ENCODE peak calls at places on chromosomes 13 and 19, in eight cellular contexts. K, M, Q, S, A, J, L and U are unnamed samples.
A peak's percentile ranks its signal among the peaks of the same experiment; 100 is the strongest.

GRCh38 chr19:30428281-30428680 is 56.1 kb downstream of the ZNF536 start:
- DNase-seq in K (no peak), M (no peak), Q (no peak), S (no peak), A (no peak), J (no peak), L (no peak), U (no peak)

GRCh38 chr13:90233933-90234672 is 1113.4 kb upstream of the MIR17HG start:
- DNase-seq in K (no peak), M (no peak), Q (no peak), S (no peak), A (no peak), J (no peak), L (no peak), U (no peak)

GRCh38 chr19:54266133-54266532 is 9.1 kb upstream of the LILRB5 start:
- DNase-seq in K (peak; percentile 91), M (peak; percentile 55), Q (peak; percentile 15), S (peak; percentile 72), A (peak; percentile 76), J (peak; percentile 70), L (peak; percentile 87), U (no peak)

GRCh38 chr13:34671136-34671535 is 270.9 kb upstream of the NBEA start:
- DNase-seq in K (no peak), M (no peak), Q (no peak), S (no peak), A (no peak), J (no peak), L (no peak), U (no peak)

GRCh38 chr13:51825165-51825592 is 19.8 kb downstream of the TMEM272 start:
- DNase-seq in K (no peak), M (no peak), Q (no peak), S (no peak), A (no peak), J (no peak), L (no peak), U (no peak)

GRCh38 chr19:30669329-30670010 is 297.3 kb downstream of the ZNF536 start:
- DNase-seq in K (peak; percentile 92), M (peak; percentile 32), Q (peak; percentile 77), S (peak; percentile 70), A (peak; percentile 75), J (peak; percentile 56), L (peak; percentile 84), U (no peak)

GRCh38 chr19:54248016-54248601 is 5.5 kb upstream of the LILRA6 start:
- DNase-seq in K (no peak), M (no peak), Q (no peak), S (no peak), A (peak; percentile 71), J (no peak), L (no peak), U (no peak)

GRCh38 chr13:90246005-90246404 is 1101.5 kb upstream of the MIR17HG start:
- DNase-seq in K (no peak), M (no peak), Q (no peak), S (no peak), A (no peak), J (no peak), L (no peak), U (no peak)

GRCh38 chr13:46146898-46147297 is 35.1 kb downstream of the LCP1 start:
- DNase-seq in K (peak; percentile 51), M (no peak), Q (no peak), S (no peak), A (no peak), J (no peak), L (peak; percentile 26), U (no peak)

GRCh38 chr19:13881692-13882418 is 4.9 kb downstream of the NANOS3 start:
- DNase-seq in K (no peak), M (no peak), Q (no peak), S (no peak), A (no peak), J (peak; percentile 56), L (no peak), U (no peak)

GRCh38 chr19:872266-872951 is 12.9 kb downstream of the CFD start:
- DNase-seq in K (peak; percentile 73), M (peak; percentile 34), Q (peak; percentile 63), S (no peak), A (no peak), J (peak; percentile 79), L (peak; percentile 47), U (no peak)

GRCh38 chr19:14337510-14337909 is 43.7 kb upstream of the ADGRE5 start:
- DNase-seq in K (no peak), M (no peak), Q (no peak), S (no peak), A (no peak), J (no peak), L (peak; percentile 15), U (no peak)

GRCh38 chr13:111951982-111952565 is 114.9 kb upstream of the SOX1 start:
- DNase-seq in K (peak; percentile 45), M (no peak), Q (no peak), S (no peak), A (no peak), J (no peak), L (no peak), U (no peak)

DNA sequence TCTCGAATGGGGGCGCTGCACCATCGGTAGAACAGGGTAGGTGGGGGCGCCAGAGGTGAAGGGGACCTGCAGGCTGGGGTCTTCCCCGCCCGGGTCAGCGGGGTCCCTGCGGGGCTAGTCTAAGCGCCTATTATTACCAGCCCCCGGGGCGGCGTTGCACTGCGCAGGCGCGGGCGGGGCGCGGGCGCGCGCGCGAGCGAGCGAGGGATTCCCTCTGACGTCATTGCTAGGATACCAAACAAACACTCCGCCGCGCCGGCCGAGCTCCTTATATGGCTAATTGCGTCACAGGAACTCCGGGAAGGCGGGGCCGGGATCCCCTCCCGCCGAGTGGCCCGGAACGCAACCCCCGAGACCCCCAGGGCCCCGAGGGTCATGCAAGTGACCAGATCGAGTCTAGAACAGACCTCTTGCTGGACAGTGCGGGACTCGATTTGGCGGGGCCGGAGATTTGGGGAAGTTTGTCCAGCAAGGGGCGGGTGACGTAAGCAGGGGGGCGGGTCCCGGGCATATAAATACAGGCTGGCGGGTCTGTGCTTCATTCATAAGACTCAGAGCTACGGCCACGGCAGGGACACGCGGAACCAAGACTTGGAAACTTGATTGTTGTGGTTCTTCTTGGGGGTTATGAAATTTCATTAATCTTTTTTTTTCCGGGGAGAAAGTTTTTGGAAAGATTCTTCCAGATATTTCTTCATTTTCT is at the start of gene FOSB:
- DNase-seq in K (peak; percentile 91), M (peak; percentile 95), Q (peak; percentile 93), S (peak; percentile 97), A (peak; percentile 98), J (peak; percentile 94), L (peak; percentile 92), U (peak; percentile 98)
- TF ChIP-seq CTCF in K (no peak), M (peak; percentile 16), Q (no peak), S (no peak), A (no peak), J (no peak), L (no peak), U (peak; percentile 65)

GRCh38 chr19:17306285-17306714 is 628 bp downstream of the MRPL34 start:
- DNase-seq in K (no peak), M (no peak), Q (no peak), S (no peak), A (no peak), J (no peak), L (no peak), U (no peak)

GRCh38 chr19:17304386-17305047 is 1.2 kb upstream of the MRPL34 start:
- DNase-seq in K (no peak), M (no peak), Q (peak; percentile 24), S (no peak), A (no peak), J (no peak), L (no peak), U (no peak)

GRCh38 chr19:17303940-17304267 is 679 bp upstream of the ABHD8 start:
- DNase-seq in K (no peak), M (no peak), Q (peak; percentile 46), S (no peak), A (no peak), J (no peak), L (no peak), U (no peak)

GRCh38 chr19:17305211-17305516 is 508 bp upstream of the MRPL34 start:
- DNase-seq in K (no peak), M (no peak), Q (no peak), S (no peak), A (no peak), J (no peak), L (no peak), U (peak; percentile 99)

DNA sequence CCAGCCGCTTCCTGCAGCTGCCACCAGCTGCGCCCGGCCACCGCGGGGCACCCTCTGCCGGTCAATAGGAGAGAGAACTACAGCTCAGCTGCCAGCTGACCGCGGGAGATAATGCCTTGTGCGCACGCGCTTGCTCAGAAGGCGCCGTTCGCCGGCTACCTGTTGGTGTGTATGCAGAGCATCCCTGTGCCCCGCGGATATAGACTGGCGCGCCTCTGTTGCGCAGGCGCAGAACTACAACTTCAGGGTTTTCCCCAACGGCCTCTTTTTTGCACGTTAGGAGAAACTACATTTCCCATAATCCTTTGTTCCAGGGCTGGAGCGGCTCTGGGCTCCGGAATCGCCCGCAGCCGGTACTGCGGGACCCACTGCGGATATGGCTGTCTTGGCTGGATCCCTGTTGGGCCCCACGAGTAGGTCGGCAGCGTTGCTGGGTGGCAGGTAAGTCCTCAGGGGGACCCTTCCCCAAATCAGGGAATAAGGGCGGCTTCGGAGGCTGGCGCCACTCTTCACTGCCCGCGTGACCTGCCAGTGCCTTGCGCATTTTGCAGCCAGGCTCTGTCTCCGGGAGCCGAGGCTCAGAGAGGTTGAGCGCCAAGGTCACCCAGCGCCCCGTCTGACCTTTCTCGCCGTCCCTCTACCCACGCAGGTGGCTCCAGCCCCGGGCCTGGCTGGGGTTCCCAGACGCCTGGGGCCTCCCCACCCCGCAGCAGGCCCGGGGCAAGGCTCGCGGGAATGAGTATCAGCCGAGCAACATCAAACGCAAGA is at the start of gene MRPL34:
- DNase-seq in K (peak; percentile 99), M (peak; percentile 99), Q (peak; percentile 97), S (peak; percentile 98), A (peak; percentile 99), J (peak; percentile 89), L (peak; percentile 88), U (no peak)
- TF ChIP-seq CTCF in K (peak; percentile 70), M (peak; percentile 78), Q (peak; percentile 85), S (peak; percentile 77), A (peak; percentile 93), J (peak; percentile 74), L (peak; percentile 80), U (peak; percentile 87)

DNA sequence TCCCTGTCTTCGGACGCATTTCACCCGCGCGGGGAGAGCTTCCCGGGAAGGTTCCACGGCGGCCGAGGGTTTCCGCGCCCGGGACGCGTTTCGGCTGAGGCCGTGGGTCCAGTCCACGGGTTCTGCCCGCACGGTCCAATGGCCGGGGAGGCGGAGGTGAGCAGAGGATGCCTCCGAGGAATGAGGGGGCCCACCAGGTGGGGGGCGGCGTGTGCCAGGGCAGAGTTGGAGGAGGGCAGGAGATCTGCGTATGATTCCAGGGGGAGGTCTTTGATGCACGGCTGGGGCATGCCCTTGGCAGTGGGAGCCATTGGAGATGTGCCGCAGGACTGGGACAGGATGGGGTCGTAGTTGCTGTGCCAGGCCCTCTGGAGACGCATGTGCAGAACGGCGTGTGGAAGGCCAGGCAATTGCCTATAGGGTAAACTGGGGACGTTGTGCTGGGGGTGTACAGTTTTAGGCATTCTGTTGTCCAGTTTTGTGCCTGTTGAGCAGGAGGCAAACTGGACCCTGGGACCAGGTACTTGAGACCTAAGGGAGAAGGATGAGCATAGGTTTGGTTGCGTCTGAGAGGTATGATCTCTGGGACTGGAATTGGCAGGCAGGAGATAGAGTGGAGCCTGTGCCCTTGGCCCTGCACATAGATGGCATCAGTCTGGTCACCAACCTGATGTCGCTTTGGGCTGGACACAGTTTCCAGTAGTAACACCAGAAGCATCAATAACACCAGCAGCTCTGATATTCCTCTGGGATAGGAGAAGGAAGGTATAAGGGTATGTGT is 751 bp downstream of the ZNF584 start:
- DNase-seq in K (no peak), M (no peak), Q (peak; percentile 41), S (peak; percentile 52), A (peak; percentile 68), J (no peak), L (no peak), U (no peak)
- TF ChIP-seq CTCF in K (no peak), M (no peak), Q (no peak), S (no peak), A (no peak), J (peak; percentile 1), L (no peak), U (no peak)

GRCh38 chr19:3531716-3532115 is 7.3 kb upstream of the TEKTIP1 start:
- DNase-seq in K (no peak), M (no peak), Q (no peak), S (no peak), A (no peak), J (no peak), L (no peak), U (no peak)
- TF ChIP-seq CTCF in K (no peak), M (no peak), Q (no peak), S (no peak), A (no peak), J (no peak), L (no peak), U (no peak)